ENCODE peak calls at places on chromosomes 4 and X, in nine cellular contexts. One of them, this sample, is unnamed.

GRCh38 chr4:2806392-2807355 is 13.8 kb downstream of the SH3BP2 start:
- DNase-seq in left ventricle myocardium inferior: peak
- DNase-seq in GM06990: no peak
- DNase-seq in endothelial cell: no peak
- DNase-seq in WTC11: no peak
- DNase-seq in mesothelial cell of epicardium: no peak
- DNase-seq in Caco-2: no peak
- DNase-seq in astrocyte of the spinal cord: peak
- DNase-seq in type B pancreatic cell: no peak
- DNase-seq in this sample: no peak

GRCh38 chr4:174423257-174423944 is 98.9 kb downstream of the HPGD start:
- DNase-seq in left ventricle myocardium inferior: no peak
- DNase-seq in GM06990: peak
- DNase-seq in endothelial cell: no peak
- DNase-seq in WTC11: no peak
- DNase-seq in mesothelial cell of epicardium: no peak
- DNase-seq in Caco-2: no peak
- DNase-seq in astrocyte of the spinal cord: peak
- DNase-seq in type B pancreatic cell: no peak
- DNase-seq in this sample: no peak

GRCh38 chrX:634306-634958 is 3.8 kb downstream of the SHOX start:
- DNase-seq in left ventricle myocardium inferior: no peak
- DNase-seq in GM06990: no peak
- DNase-seq in endothelial cell: no peak
- DNase-seq in WTC11: peak
- DNase-seq in mesothelial cell of epicardium: no peak
- DNase-seq in Caco-2: no peak
- DNase-seq in astrocyte of the spinal cord: no peak
- DNase-seq in type B pancreatic cell: peak
- DNase-seq in this sample: no peak

GRCh38 chrX:25005382-25006185 is 10.2 kb downstream of the ARX start:
- DNase-seq in left ventricle myocardium inferior: no peak
- DNase-seq in GM06990: no peak
- DNase-seq in endothelial cell: no peak
- DNase-seq in WTC11: no peak
- DNase-seq in mesothelial cell of epicardium: no peak
- DNase-seq in Caco-2: no peak
- DNase-seq in astrocyte of the spinal cord: no peak
- DNase-seq in type B pancreatic cell: no peak
- DNase-seq in this sample: no peak

GRCh38 chr4:2788532-2789103 is 4.3 kb upstream of the SH3BP2 start:
- DNase-seq in left ventricle myocardium inferior: peak
- DNase-seq in GM06990: peak
- DNase-seq in endothelial cell: no peak
- DNase-seq in WTC11: no peak
- DNase-seq in mesothelial cell of epicardium: no peak
- DNase-seq in Caco-2: peak
- DNase-seq in astrocyte of the spinal cord: no peak
- DNase-seq in type B pancreatic cell: no peak
- DNase-seq in this sample: no peak

GRCh38 chr4:1241466-1241935 is 7.4 kb downstream of the CTBP1 start:
- DNase-seq in left ventricle myocardium inferior: peak
- DNase-seq in GM06990: no peak
- DNase-seq in endothelial cell: no peak
- DNase-seq in WTC11: peak
- DNase-seq in mesothelial cell of epicardium: no peak
- DNase-seq in Caco-2: no peak
- DNase-seq in astrocyte of the spinal cord: no peak
- DNase-seq in type B pancreatic cell: no peak
- DNase-seq in this sample: no peak

GRCh38 chr4:107838763-107839162 is 14.0 kb downstream of the SGMS2 start:
- DNase-seq in left ventricle myocardium inferior: no peak
- DNase-seq in GM06990: no peak
- DNase-seq in endothelial cell: no peak
- DNase-seq in WTC11: no peak
- DNase-seq in mesothelial cell of epicardium: no peak
- DNase-seq in Caco-2: no peak
- DNase-seq in astrocyte of the spinal cord: no peak
- DNase-seq in type B pancreatic cell: no peak
- DNase-seq in this sample: no peak

GRCh38 chrX:9429767-9430166 is 35.1 kb upstream of the TBL1X start:
- DNase-seq in left ventricle myocardium inferior: no peak
- DNase-seq in GM06990: no peak
- DNase-seq in endothelial cell: no peak
- DNase-seq in WTC11: no peak
- DNase-seq in mesothelial cell of epicardium: no peak
- DNase-seq in Caco-2: no peak
- DNase-seq in astrocyte of the spinal cord: no peak
- DNase-seq in type B pancreatic cell: no peak
- DNase-seq in this sample: no peak

GRCh38 chrX:52363247-52363883 is 5.5 kb upstream of the XAGE2 start:
- DNase-seq in left ventricle myocardium inferior: no peak
- DNase-seq in GM06990: no peak
- DNase-seq in endothelial cell: peak
- DNase-seq in WTC11: no peak
- DNase-seq in mesothelial cell of epicardium: no peak
- DNase-seq in Caco-2: no peak
- DNase-seq in astrocyte of the spinal cord: no peak
- DNase-seq in type B pancreatic cell: no peak
- DNase-seq in this sample: no peak

GRCh38 chr4:111937368-111937767 is 207.9 kb upstream of the FAM241A start:
- DNase-seq in left ventricle myocardium inferior: no peak
- DNase-seq in GM06990: no peak
- DNase-seq in endothelial cell: no peak
- DNase-seq in WTC11: no peak
- DNase-seq in mesothelial cell of epicardium: no peak
- DNase-seq in Caco-2: no peak
- DNase-seq in astrocyte of the spinal cord: peak
- DNase-seq in type B pancreatic cell: no peak
- DNase-seq in this sample: peak
- TF ChIP-seq CTCF in left ventricle myocardium inferior: no peak
- TF ChIP-seq CTCF in GM06990: peak
- TF ChIP-seq CTCF in endothelial cell: no peak
- TF ChIP-seq CTCF in WTC11: no peak
- TF ChIP-seq CTCF in mesothelial cell of epicardium: no peak
- TF ChIP-seq CTCF in Caco-2: peak
- TF ChIP-seq CTCF in astrocyte of the spinal cord: peak
- TF ChIP-seq CTCF in type B pancreatic cell: peak
- TF ChIP-seq CTCF in this sample: peak

GRCh38 chr4:136150046-136150445 is 1382.2 kb downstream of the PCDH18 start:
- DNase-seq in left ventricle myocardium inferior: no peak
- DNase-seq in GM06990: no peak
- DNase-seq in endothelial cell: no peak
- DNase-seq in WTC11: no peak
- DNase-seq in mesothelial cell of epicardium: no peak
- DNase-seq in Caco-2: no peak
- DNase-seq in astrocyte of the spinal cord: no peak
- DNase-seq in type B pancreatic cell: no peak
- DNase-seq in this sample: no peak
- TF ChIP-seq CTCF in left ventricle myocardium inferior: no peak
- TF ChIP-seq CTCF in GM06990: no peak
- TF ChIP-seq CTCF in endothelial cell: no peak
- TF ChIP-seq CTCF in WTC11: no peak
- TF ChIP-seq CTCF in mesothelial cell of epicardium: no peak
- TF ChIP-seq CTCF in Caco-2: no peak
- TF ChIP-seq CTCF in astrocyte of the spinal cord: no peak
- TF ChIP-seq CTCF in type B pancreatic cell: no peak
- TF ChIP-seq CTCF in this sample: no peak

GRCh38 chr4:71270901-71271300 is 67.9 kb upstream of the SLC4A4 start:
- DNase-seq in left ventricle myocardium inferior: no peak
- DNase-seq in GM06990: no peak
- DNase-seq in endothelial cell: peak
- DNase-seq in WTC11: peak
- DNase-seq in mesothelial cell of epicardium: no peak
- DNase-seq in Caco-2: peak
- DNase-seq in astrocyte of the spinal cord: peak
- DNase-seq in type B pancreatic cell: no peak
- DNase-seq in this sample: peak
- TF ChIP-seq CTCF in left ventricle myocardium inferior: peak
- TF ChIP-seq CTCF in GM06990: peak
- TF ChIP-seq CTCF in endothelial cell: peak
- TF ChIP-seq CTCF in WTC11: no peak
- TF ChIP-seq CTCF in mesothelial cell of epicardium: no peak
- TF ChIP-seq CTCF in Caco-2: peak
- TF ChIP-seq CTCF in astrocyte of the spinal cord: peak
- TF ChIP-seq CTCF in type B pancreatic cell: peak
- TF ChIP-seq CTCF in this sample: peak

DNA sequence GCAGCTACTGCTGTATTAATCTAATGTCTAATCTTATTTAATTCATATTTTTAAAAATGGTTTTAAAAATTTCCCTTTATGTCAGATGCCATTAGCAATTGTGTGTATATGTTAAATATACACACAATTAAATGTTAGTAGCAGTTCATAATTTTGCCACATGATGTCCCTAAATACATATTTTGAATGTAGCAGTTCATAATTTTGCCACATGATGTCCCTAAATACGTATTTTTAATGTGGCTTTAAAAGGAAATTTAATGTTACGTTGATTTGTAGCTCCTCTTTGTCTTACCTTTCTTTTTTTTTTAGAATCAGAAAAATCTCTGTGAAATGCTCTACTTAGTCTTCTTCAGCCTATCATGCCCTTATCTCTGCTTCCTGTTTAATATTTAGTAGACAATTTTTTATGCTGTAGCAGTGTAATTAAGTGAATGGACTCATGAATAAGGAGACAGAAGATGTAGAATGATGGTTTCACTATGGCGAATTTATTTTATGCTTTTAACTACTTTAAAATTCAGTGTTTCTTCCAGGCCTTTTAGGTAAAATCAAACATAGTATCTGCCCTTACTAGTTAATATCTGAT is 26.1 kb downstream of the RBM46 start:
- DNase-seq in left ventricle myocardium inferior: no peak
- DNase-seq in GM06990: peak
- DNase-seq in endothelial cell: no peak
- DNase-seq in WTC11: no peak
- DNase-seq in mesothelial cell of epicardium: no peak
- DNase-seq in Caco-2: no peak
- DNase-seq in astrocyte of the spinal cord: peak
- DNase-seq in type B pancreatic cell: no peak
- DNase-seq in this sample: peak
- TF ChIP-seq CTCF in left ventricle myocardium inferior: peak
- TF ChIP-seq CTCF in GM06990: peak
- TF ChIP-seq CTCF in endothelial cell: peak
- TF ChIP-seq CTCF in WTC11: no peak
- TF ChIP-seq CTCF in mesothelial cell of epicardium: peak
- TF ChIP-seq CTCF in Caco-2: peak
- TF ChIP-seq CTCF in astrocyte of the spinal cord: peak
- TF ChIP-seq CTCF in type B pancreatic cell: peak
- TF ChIP-seq CTCF in this sample: peak

DNA sequence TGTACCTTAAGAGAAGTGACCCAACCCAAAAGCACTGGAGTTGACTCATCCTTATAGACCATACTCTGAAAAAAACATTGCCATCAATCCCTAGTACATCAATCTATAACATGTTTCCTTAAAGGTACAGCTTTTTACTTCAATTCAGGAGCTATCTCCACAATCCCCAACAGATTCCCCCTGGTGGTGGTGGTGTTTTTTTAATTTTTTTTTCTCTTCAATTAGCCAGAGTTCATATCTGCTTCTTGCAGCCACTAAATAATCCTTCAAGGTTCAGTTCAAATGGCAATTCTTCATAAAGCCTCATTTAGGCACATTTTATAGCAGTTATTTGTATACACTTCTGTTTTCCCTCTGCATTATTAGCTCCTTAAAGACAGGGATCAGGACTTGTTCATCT is 60.7 kb upstream of the KDR start:
- DNase-seq in left ventricle myocardium inferior: no peak
- DNase-seq in GM06990: no peak
- DNase-seq in endothelial cell: no peak
- DNase-seq in WTC11: no peak
- DNase-seq in mesothelial cell of epicardium: no peak
- DNase-seq in Caco-2: no peak
- DNase-seq in astrocyte of the spinal cord: no peak
- DNase-seq in type B pancreatic cell: no peak
- DNase-seq in this sample: no peak
- TF ChIP-seq CTCF in left ventricle myocardium inferior: peak
- TF ChIP-seq CTCF in GM06990: no peak
- TF ChIP-seq CTCF in endothelial cell: peak
- TF ChIP-seq CTCF in WTC11: no peak
- TF ChIP-seq CTCF in mesothelial cell of epicardium: peak
- TF ChIP-seq CTCF in Caco-2: no peak
- TF ChIP-seq CTCF in astrocyte of the spinal cord: peak
- TF ChIP-seq CTCF in type B pancreatic cell: peak
- TF ChIP-seq CTCF in this sample: no peak